ENCODE peak calls at places on chromosomes 16 and 17, in nine cellular contexts. One of them, this sample, is unnamed.

GRCh38 chr16:4663756-4664465 is 29.5 kb upstream of the NUDT16L1 start:
- DNase-seq in activated B cell treated with CpG ODN at 0.5 μM for 24 hours: no peak
- DNase-seq in cardiac fibroblast: no peak
- DNase-seq in GM12878: no peak
- DNase-seq in cardiac muscle cell: peak; percentile 51
- DNase-seq in glutamatergic neuron: no peak
- DNase-seq in right atrium auricular region: peak; percentile 64
- DNase-seq in heart right ventricle: peak; percentile 61
- DNase-seq in uterus: no peak
- DNase-seq in this sample: no peak

GRCh38 chr16:49189286-49189685 is 92.4 kb downstream of the CBLN1 start:
- DNase-seq in heart right ventricle: no peak
- DNase-seq in cardiac fibroblast: peak; percentile 9
- DNase-seq in GM12878: no peak
- DNase-seq in cardiac muscle cell: no peak
- DNase-seq in activated B cell treated with CpG ODN at 0.5 μM for 24 hours: no peak
- DNase-seq in glutamatergic neuron: no peak
- DNase-seq in right atrium auricular region: peak; percentile 49
- DNase-seq in uterus: no peak
- DNase-seq in this sample: no peak

GRCh38 chr16:14377326-14377725 is 252.7 kb downstream of the PARN start:
- DNase-seq in GM12878: no peak
- DNase-seq in right atrium auricular region: no peak
- DNase-seq in cardiac fibroblast: peak; percentile 30
- DNase-seq in uterus: no peak
- DNase-seq in cardiac muscle cell: no peak
- DNase-seq in glutamatergic neuron: no peak
- DNase-seq in heart right ventricle: no peak
- DNase-seq in activated B cell treated with CpG ODN at 0.5 μM for 24 hours: no peak
- DNase-seq in this sample: no peak

GRCh38 chr16:56610017-56610608 is 1.7 kb downstream of the MT2A start:
- DNase-seq in GM12878: peak; percentile 55
- DNase-seq in cardiac muscle cell: peak; percentile 85
- DNase-seq in uterus: peak; percentile 47
- DNase-seq in heart right ventricle: no peak
- DNase-seq in activated B cell treated with CpG ODN at 0.5 μM for 24 hours: no peak
- DNase-seq in glutamatergic neuron: no peak
- DNase-seq in right atrium auricular region: peak; percentile 85
- DNase-seq in cardiac fibroblast: peak; percentile 98
- DNase-seq in this sample: no peak

GRCh38 chr17:30337393-30337999 is 3.6 kb upstream of the TMIGD1 start:
- DNase-seq in heart right ventricle: no peak
- DNase-seq in uterus: no peak
- DNase-seq in glutamatergic neuron: no peak
- DNase-seq in GM12878: no peak
- DNase-seq in activated B cell treated with CpG ODN at 0.5 μM for 24 hours: no peak
- DNase-seq in cardiac fibroblast: no peak
- DNase-seq in right atrium auricular region: no peak
- DNase-seq in cardiac muscle cell: no peak
- DNase-seq in this sample: no peak

GRCh38 chr16:57045694-57046381 is 46.5 kb upstream of the CPNE2 start:
- DNase-seq in GM12878: peak; percentile 55
- DNase-seq in heart right ventricle: peak; percentile 71
- DNase-seq in right atrium auricular region: peak; percentile 79
- DNase-seq in uterus: peak; percentile 63
- DNase-seq in cardiac fibroblast: peak; percentile 80
- DNase-seq in activated B cell treated with CpG ODN at 0.5 μM for 24 hours: peak; percentile 57
- DNase-seq in cardiac muscle cell: peak; percentile 75
- DNase-seq in glutamatergic neuron: peak; percentile 70
- DNase-seq in this sample: peak; percentile 39

GRCh38 chr16:15782573-15783365 is 74.1 kb downstream of the MYH11 start:
- DNase-seq in uterus: no peak
- DNase-seq in cardiac fibroblast: no peak
- DNase-seq in cardiac muscle cell: no peak
- DNase-seq in right atrium auricular region: no peak
- DNase-seq in glutamatergic neuron: no peak
- DNase-seq in GM12878: no peak
- DNase-seq in activated B cell treated with CpG ODN at 0.5 μM for 24 hours: no peak
- DNase-seq in heart right ventricle: no peak
- DNase-seq in this sample: no peak

GRCh38 chr17:339193-340061 is 13.2 kb downstream of the RPH3AL start:
- DNase-seq in uterus: no peak
- DNase-seq in cardiac fibroblast: no peak
- DNase-seq in cardiac muscle cell: no peak
- DNase-seq in activated B cell treated with CpG ODN at 0.5 μM for 24 hours: no peak
- DNase-seq in heart right ventricle: no peak
- DNase-seq in GM12878: no peak
- DNase-seq in glutamatergic neuron: no peak
- DNase-seq in right atrium auricular region: no peak
- DNase-seq in this sample: no peak

GRCh38 chr17:29664743-29665479 is 42.2 kb upstream of the CORO6 start:
- DNase-seq in cardiac fibroblast: peak; percentile 74
- DNase-seq in GM12878: no peak
- DNase-seq in glutamatergic neuron: no peak
- DNase-seq in uterus: no peak
- DNase-seq in activated B cell treated with CpG ODN at 0.5 μM for 24 hours: no peak
- DNase-seq in heart right ventricle: no peak
- DNase-seq in right atrium auricular region: no peak
- DNase-seq in cardiac muscle cell: peak; percentile 50
- DNase-seq in this sample: no peak

GRCh38 chr16:50303605-50304466 is 37.5 kb downstream of the ADCY7 start:
- DNase-seq in cardiac muscle cell: peak; percentile 91
- DNase-seq in cardiac fibroblast: peak; percentile 52
- DNase-seq in activated B cell treated with CpG ODN at 0.5 μM for 24 hours: peak; percentile 10
- DNase-seq in right atrium auricular region: no peak
- DNase-seq in glutamatergic neuron: no peak
- DNase-seq in GM12878: no peak
- DNase-seq in heart right ventricle: no peak
- DNase-seq in uterus: peak; percentile 10
- DNase-seq in this sample: no peak

GRCh38 chr17:77451894-77452852 is 311.4 kb downstream of the SEC14L1 start:
- DNase-seq in activated B cell treated with CpG ODN at 0.5 μM for 24 hours: no peak
- DNase-seq in heart right ventricle: peak; percentile 71
- DNase-seq in right atrium auricular region: peak; percentile 86
- DNase-seq in GM12878: no peak
- DNase-seq in cardiac fibroblast: peak; percentile 58
- DNase-seq in uterus: peak; percentile 79
- DNase-seq in cardiac muscle cell: peak; percentile 84
- DNase-seq in glutamatergic neuron: peak; percentile 84
- DNase-seq in this sample: peak; percentile 44

GRCh38 chr17:17989618-17990017 is 17.0 kb downstream of the DRC3 start:
- DNase-seq in activated B cell treated with CpG ODN at 0.5 μM for 24 hours: no peak
- DNase-seq in glutamatergic neuron: no peak
- DNase-seq in right atrium auricular region: no peak
- DNase-seq in cardiac muscle cell: no peak
- DNase-seq in cardiac fibroblast: no peak
- DNase-seq in uterus: no peak
- DNase-seq in heart right ventricle: no peak
- DNase-seq in GM12878: no peak
- DNase-seq in this sample: no peak

GRCh38 chr17:13541032-13541480 is 60.7 kb downstream of the HS3ST3A1 start:
- DNase-seq in cardiac fibroblast: peak; percentile 97
- DNase-seq in uterus: no peak
- DNase-seq in activated B cell treated with CpG ODN at 0.5 μM for 24 hours: no peak
- DNase-seq in GM12878: no peak
- DNase-seq in heart right ventricle: no peak
- DNase-seq in glutamatergic neuron: no peak
- DNase-seq in cardiac muscle cell: peak; percentile 95
- DNase-seq in right atrium auricular region: no peak
- DNase-seq in this sample: no peak

GRCh38 chr17:6286239-6286638 is 148.7 kb downstream of the AIPL1 start:
- DNase-seq in uterus: no peak
- DNase-seq in right atrium auricular region: no peak
- DNase-seq in activated B cell treated with CpG ODN at 0.5 μM for 24 hours: no peak
- DNase-seq in cardiac fibroblast: no peak
- DNase-seq in heart right ventricle: no peak
- DNase-seq in glutamatergic neuron: no peak
- DNase-seq in cardiac muscle cell: no peak
- DNase-seq in GM12878: no peak
- DNase-seq in this sample: no peak

GRCh38 chr17:20999044-20999573 is 43.7 kb downstream of the USP22 start:
- DNase-seq in heart right ventricle: no peak
- DNase-seq in cardiac fibroblast: peak; percentile 48
- DNase-seq in activated B cell treated with CpG ODN at 0.5 μM for 24 hours: no peak
- DNase-seq in uterus: peak; percentile 42
- DNase-seq in cardiac muscle cell: peak; percentile 56
- DNase-seq in GM12878: no peak
- DNase-seq in glutamatergic neuron: no peak
- DNase-seq in right atrium auricular region: peak; percentile 72
- DNase-seq in this sample: no peak

GRCh38 chr16:63742150-63742549 is 1379.7 kb downstream of the CDH11 start:
- DNase-seq in uterus: no peak
- DNase-seq in GM12878: no peak
- DNase-seq in activated B cell treated with CpG ODN at 0.5 μM for 24 hours: no peak
- DNase-seq in glutamatergic neuron: no peak
- DNase-seq in heart right ventricle: no peak
- DNase-seq in right atrium auricular region: no peak
- DNase-seq in cardiac fibroblast: no peak
- DNase-seq in cardiac muscle cell: no peak
- DNase-seq in this sample: no peak

GRCh38 chr16:75957870-75958269 is 231.6 kb upstream of the CPHXL start:
- DNase-seq in glutamatergic neuron: no peak
- DNase-seq in uterus: no peak
- DNase-seq in activated B cell treated with CpG ODN at 0.5 μM for 24 hours: no peak
- DNase-seq in right atrium auricular region: no peak
- DNase-seq in cardiac muscle cell: no peak
- DNase-seq in cardiac fibroblast: no peak
- DNase-seq in heart right ventricle: no peak
- DNase-seq in GM12878: no peak
- DNase-seq in this sample: no peak

GRCh38 chr17:82107341-82107860 is 9.4 kb upstream of the FASN start:
- DNase-seq in activated B cell treated with CpG ODN at 0.5 μM for 24 hours: no peak
- DNase-seq in right atrium auricular region: no peak
- DNase-seq in cardiac fibroblast: no peak
- DNase-seq in glutamatergic neuron: peak; percentile 22
- DNase-seq in cardiac muscle cell: no peak
- DNase-seq in heart right ventricle: no peak
- DNase-seq in GM12878: no peak
- DNase-seq in uterus: peak; percentile 16
- DNase-seq in this sample: no peak

GRCh38 chr17:41413353-41413752 is 11.0 kb downstream of the KRT37 start:
- DNase-seq in activated B cell treated with CpG ODN at 0.5 μM for 24 hours: no peak
- DNase-seq in GM12878: no peak
- DNase-seq in heart right ventricle: no peak
- DNase-seq in glutamatergic neuron: no peak
- DNase-seq in cardiac fibroblast: no peak
- DNase-seq in right atrium auricular region: no peak
- DNase-seq in cardiac muscle cell: no peak
- DNase-seq in uterus: no peak
- DNase-seq in this sample: no peak

DNA sequence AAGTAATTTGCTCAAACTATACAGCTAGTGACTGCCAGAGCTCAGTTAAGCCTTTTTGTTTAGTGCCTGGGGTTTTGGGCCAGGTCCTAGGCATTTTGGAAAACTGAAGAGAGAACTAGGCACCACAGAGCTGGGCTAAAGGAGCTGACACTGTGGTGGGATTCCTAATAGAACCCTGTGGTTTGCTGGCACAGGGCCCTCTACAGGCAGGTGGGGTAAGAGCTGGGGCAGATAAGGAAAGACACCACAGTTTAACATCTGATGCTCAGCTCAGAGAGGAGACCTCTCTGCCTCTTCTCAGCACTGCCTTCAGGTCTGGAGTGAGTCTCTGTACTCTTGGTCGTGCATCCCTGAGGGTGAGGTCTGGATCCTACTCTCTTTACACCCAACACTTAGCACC is 121.2 kb downstream of the SNX11 start:
- DNase-seq in heart right ventricle: no peak
- DNase-seq in cardiac muscle cell: no peak
- DNase-seq in right atrium auricular region: no peak
- DNase-seq in activated B cell treated with CpG ODN at 0.5 μM for 24 hours: no peak
- DNase-seq in cardiac fibroblast: no peak
- DNase-seq in uterus: no peak
- DNase-seq in GM12878: no peak
- DNase-seq in glutamatergic neuron: no peak
- DNase-seq in this sample: no peak
- TF ChIP-seq CTCF in heart right ventricle: no peak
- TF ChIP-seq CTCF in cardiac muscle cell: no peak
- TF ChIP-seq CTCF in right atrium auricular region: no peak
- TF ChIP-seq CTCF in activated B cell treated with CpG ODN at 0.5 μM for 24 hours: no peak
- TF ChIP-seq CTCF in cardiac fibroblast: no peak
- TF ChIP-seq CTCF in uterus: no peak
- TF ChIP-seq CTCF in GM12878: peak; percentile 28
- TF ChIP-seq CTCF in glutamatergic neuron: no peak
- TF ChIP-seq CTCF in this sample: peak; percentile 22

DNA sequence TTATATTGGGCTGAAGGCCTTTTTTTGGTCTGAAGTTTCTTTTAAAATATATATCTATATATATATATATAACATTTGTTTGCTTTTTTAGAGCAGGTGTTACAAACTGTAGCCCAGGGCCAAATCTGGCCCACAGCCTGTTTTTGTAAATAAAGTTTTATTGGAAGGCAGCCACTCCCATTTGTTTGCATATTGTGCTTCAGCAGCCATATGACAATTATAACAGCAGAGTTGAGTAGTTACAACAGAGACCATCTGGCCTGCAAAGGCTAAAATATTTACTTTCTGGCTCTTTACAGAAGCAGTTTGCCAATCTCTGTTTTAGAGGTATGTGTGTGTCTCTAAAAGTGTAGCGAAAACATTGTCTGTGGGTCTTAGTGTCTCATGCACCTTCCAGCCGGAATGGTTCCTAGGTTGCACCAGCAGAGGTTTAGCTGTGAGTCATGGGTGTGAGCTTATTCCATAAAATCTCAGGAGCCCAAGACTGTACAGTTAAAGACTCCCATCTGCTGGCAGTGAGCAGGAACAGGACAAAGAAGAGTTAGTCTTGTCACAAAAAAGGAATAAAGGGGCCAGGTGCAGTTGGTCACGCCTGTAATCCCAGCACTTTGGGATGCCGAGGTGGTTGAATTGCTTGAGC is 23.8 kb downstream of the LCMT1 start:
- DNase-seq in cardiac muscle cell: peak; percentile 27
- DNase-seq in activated B cell treated with CpG ODN at 0.5 μM for 24 hours: no peak
- DNase-seq in uterus: no peak
- DNase-seq in heart right ventricle: no peak
- DNase-seq in right atrium auricular region: no peak
- DNase-seq in glutamatergic neuron: no peak
- DNase-seq in GM12878: no peak
- DNase-seq in cardiac fibroblast: peak; percentile 68
- DNase-seq in this sample: no peak
- TF ChIP-seq CTCF in cardiac muscle cell: no peak
- TF ChIP-seq CTCF in activated B cell treated with CpG ODN at 0.5 μM for 24 hours: no peak
- TF ChIP-seq CTCF in uterus: no peak
- TF ChIP-seq CTCF in heart right ventricle: no peak
- TF ChIP-seq CTCF in right atrium auricular region: no peak
- TF ChIP-seq CTCF in glutamatergic neuron: no peak
- TF ChIP-seq CTCF in GM12878: no peak
- TF ChIP-seq CTCF in cardiac fibroblast: peak; percentile 38
- TF ChIP-seq CTCF in this sample: no peak

GRCh38 chr16:71929048-71929447 is 33.7 kb downstream of the IST1 start:
- DNase-seq in glutamatergic neuron: no peak
- DNase-seq in cardiac fibroblast: peak; percentile 77
- DNase-seq in GM12878: no peak
- DNase-seq in cardiac muscle cell: peak; percentile 69
- DNase-seq in activated B cell treated with CpG ODN at 0.5 μM for 24 hours: no peak
- DNase-seq in right atrium auricular region: no peak
- DNase-seq in uterus: no peak
- DNase-seq in heart right ventricle: peak; percentile 33
- DNase-seq in this sample: no peak
- TF ChIP-seq CTCF in glutamatergic neuron: no peak
- TF ChIP-seq CTCF in cardiac fibroblast: no peak
- TF ChIP-seq CTCF in GM12878: no peak
- TF ChIP-seq CTCF in cardiac muscle cell: no peak
- TF ChIP-seq CTCF in activated B cell treated with CpG ODN at 0.5 μM for 24 hours: no peak
- TF ChIP-seq CTCF in right atrium auricular region: no peak
- TF ChIP-seq CTCF in uterus: no peak
- TF ChIP-seq CTCF in heart right ventricle: no peak
- TF ChIP-seq CTCF in this sample: no peak

GRCh38 chr17:57995076-57995956 is 7.3 kb upstream of the VEZF1 start:
- DNase-seq in heart right ventricle: peak; percentile 76
- DNase-seq in right atrium auricular region: peak; percentile 79
- DNase-seq in cardiac muscle cell: peak; percentile 83
- DNase-seq in GM12878: no peak
- DNase-seq in glutamatergic neuron: peak; percentile 50
- DNase-seq in activated B cell treated with CpG ODN at 0.5 μM for 24 hours: peak; percentile 22
- DNase-seq in uterus: peak; percentile 69
- DNase-seq in cardiac fibroblast: peak; percentile 86
- DNase-seq in this sample: peak; percentile 27
- TF ChIP-seq CTCF in heart right ventricle: peak; percentile 37
- TF ChIP-seq CTCF in right atrium auricular region: peak; percentile 56
- TF ChIP-seq CTCF in cardiac muscle cell: peak; percentile 65
- TF ChIP-seq CTCF in GM12878: peak; percentile 75
- TF ChIP-seq CTCF in glutamatergic neuron: peak; percentile 79
- TF ChIP-seq CTCF in activated B cell treated with CpG ODN at 0.5 μM for 24 hours: peak; percentile 25
- TF ChIP-seq CTCF in uterus: peak; percentile 57
- TF ChIP-seq CTCF in cardiac fibroblast: peak; percentile 74
- TF ChIP-seq CTCF in this sample: peak; percentile 72